ENCODE peak calls at places on chromosomes 12 and 14, in six cellular contexts. M, C, B, W, P and L are unnamed samples.
A peak's percentile ranks its signal among the peaks of the same experiment; 100 is the strongest.

GRCh38 chr14:87971010-87971409 is 22.0 kb downstream of the GALC start:
- ATAC-seq in M (no peak), C (no peak), B (no peak), W (peak; percentile 93), P (no peak), L (no peak)

GRCh38 chr14:39181693-39182047 is 6.6 kb downstream of the PNN start:
- ATAC-seq in M (no peak), C (no peak), B (no peak), W (no peak), P (no peak), L (no peak)

GRCh38 chr14:63555572-63555971 is 12.4 kb upstream of the PPP2R5E start:
- ATAC-seq in M (no peak), C (no peak), B (no peak), W (no peak), P (no peak), L (no peak)

GRCh38 chr14:94570002-94570400 is 8.8 kb downstream of the SERPINA4 start:
- ATAC-seq in M (peak; percentile 4), C (no peak), B (no peak), W (no peak), P (no peak), L (no peak)

GRCh38 chr14:21965042-21965441 is 291.4 kb upstream of the OR4E1 start:
- ATAC-seq in M (no peak), C (no peak), B (no peak), W (no peak), P (no peak), L (no peak)

GRCh38 chr12:117356048-117356447 is 5.4 kb downstream of the NOS1 start:
- ATAC-seq in M (no peak), C (peak; percentile 53), B (no peak), W (no peak), P (no peak), L (no peak)

GRCh38 chr14:63663428-63664142 is 21.9 kb upstream of the WDR89 start:
- ATAC-seq in M (peak; percentile 86), C (peak; percentile 81), B (peak; percentile 47), W (peak; percentile 35), P (peak; percentile 17), L (no peak)

GRCh38 chr12:132812631-132813305 is 15.9 kb downstream of the GOLGA3 start:
- ATAC-seq in M (no peak), C (no peak), B (no peak), W (no peak), P (peak; percentile 46), L (no peak)

GRCh38 chr14:61649283-61649682 is 46.0 kb upstream of the HIF1A start:
- ATAC-seq in M (no peak), C (no peak), B (no peak), W (no peak), P (no peak), L (no peak)

GRCh38 chr12:46356655-46357437 is 15.7 kb downstream of the SLC38A2 start:
- ATAC-seq in M (peak; percentile 42), C (peak; percentile 62), B (peak; percentile 18), W (peak; percentile 12), P (peak; percentile 47), L (peak; percentile 50)

GRCh38 chr14:103896578-103896977 is 31.7 kb upstream of the TDRD9 start:
- ATAC-seq in M (no peak), C (no peak), B (no peak), W (no peak), P (no peak), L (no peak)

GRCh38 chr12:124828264-124829007 is 35.2 kb downstream of the SCARB1 start:
- ATAC-seq in M (peak; percentile 82), C (peak; percentile 87), B (no peak), W (peak; percentile 22), P (peak; percentile 29), L (no peak)

GRCh38 chr12:108854453-108855283 is 2.7 kb downstream of the SSH1 start:
- ATAC-seq in M (no peak), C (peak; percentile 54), B (no peak), W (peak; percentile 51), P (peak; percentile 58), L (peak; percentile 66)

GRCh38 chr12:48602192-48602989 is 32.5 kb upstream of the LALBA start:
- ATAC-seq in M (no peak), C (no peak), B (no peak), W (no peak), P (no peak), L (no peak)

GRCh38 chr12:111887916-111888745 is 46.1 kb downstream of the MAPKAPK5 start:
- ATAC-seq in M (no peak), C (no peak), B (no peak), W (no peak), P (peak; percentile 70), L (no peak)

GRCh38 chr12:67592228-67593011 is 56.1 kb upstream of the DYRK2 start:
- ATAC-seq in M (no peak), C (no peak), B (no peak), W (peak; percentile 91), P (peak; percentile 68), L (no peak)

GRCh38 chr14:104642540-104642868 is 37.9 kb upstream of the TMEM179 start:
- ATAC-seq in M (no peak), C (no peak), B (no peak), W (no peak), P (no peak), L (no peak)

GRCh38 chr12:16531623-16532022 is 74.3 kb downstream of the LMO3 start:
- ATAC-seq in M (no peak), C (no peak), B (no peak), W (peak; percentile 41), P (no peak), L (no peak)

GRCh38 chr14:74946659-74947281 is 8.6 kb downstream of the PGF start:
- ATAC-seq in M (no peak), C (peak; percentile 10), B (no peak), W (no peak), P (peak; percentile 46), L (peak; percentile 10)
- TF ChIP-seq CTCF in M (no peak), C (no peak), B (no peak), W (no peak), P (peak; percentile 1), L (no peak)

DNA sequence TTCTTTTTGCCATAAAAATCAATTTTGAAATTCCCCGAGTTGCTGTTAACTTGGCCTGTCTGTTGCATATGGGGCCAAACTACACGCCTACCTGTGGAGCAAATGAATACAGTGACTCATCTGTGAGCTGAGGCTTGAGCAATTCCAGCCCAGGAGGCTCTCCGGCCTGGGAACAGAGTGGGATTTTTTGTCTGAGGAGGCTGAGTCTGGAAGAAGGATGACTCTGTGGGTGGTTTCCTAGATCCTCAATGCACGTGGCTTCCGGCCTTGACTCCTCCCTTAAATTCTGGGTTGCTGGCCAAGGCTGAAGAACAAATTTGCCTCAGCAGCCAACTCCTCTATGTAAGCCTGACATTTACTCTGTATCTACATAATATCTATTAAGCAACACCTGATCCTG is 124.1 kb downstream of the SSPN start:
- ATAC-seq in M (peak; percentile 21), C (no peak), B (no peak), W (no peak), P (peak; percentile 96), L (peak; percentile 89)
- TF ChIP-seq EP300 in M (no peak), C (no peak), B (no peak), W (no peak), P (no peak), L (no peak)

GRCh38 chr14:91243098-91243483 is 1.4 kb downstream of the GPR68 start:
- ATAC-seq in M (no peak), C (no peak), B (no peak), W (peak; percentile 28), P (no peak), L (no peak)

GRCh38 chr14:91245029-91245428 is 525 bp upstream of the GPR68 start:
- ATAC-seq in M (no peak), C (no peak), B (no peak), W (no peak), P (no peak), L (no peak)

GRCh38 chr14:91241848-91242247 is 2.7 kb downstream of the GPR68 start:
- ATAC-seq in M (no peak), C (no peak), B (no peak), W (peak; percentile 73), P (no peak), L (no peak)

GRCh38 chr14:91244501-91244901 is at the start of gene GPR68:
- ATAC-seq in M (peak; percentile 49), C (peak; percentile 33), B (no peak), W (peak; percentile 2), P (peak; percentile 59), L (peak; percentile 75)

GRCh38 chr14:91242635-91243034 is 1.9 kb downstream of the GPR68 start:
- ATAC-seq in M (no peak), C (no peak), B (no peak), W (peak; percentile 2), P (no peak), L (no peak)
- H3K27ac ChIP-seq in M (no peak overlapping the region), C (no peak overlapping the region), B (no peak overlapping the region), W (peak overlapping the region; percentile 86), P (peak overlapping the region; percentile 76), L (peak overlapping the region; percentile 34)

GRCh38 chr12:83434600-83434999 is 747.9 kb downstream of the TMTC2 start:
- ATAC-seq in M (no peak), C (no peak), B (no peak), W (no peak), P (no peak), L (no peak)
- TF ChIP-seq CTCF in M (no peak), C (no peak), B (no peak), W (no peak), P (no peak), L (no peak)

DNA sequence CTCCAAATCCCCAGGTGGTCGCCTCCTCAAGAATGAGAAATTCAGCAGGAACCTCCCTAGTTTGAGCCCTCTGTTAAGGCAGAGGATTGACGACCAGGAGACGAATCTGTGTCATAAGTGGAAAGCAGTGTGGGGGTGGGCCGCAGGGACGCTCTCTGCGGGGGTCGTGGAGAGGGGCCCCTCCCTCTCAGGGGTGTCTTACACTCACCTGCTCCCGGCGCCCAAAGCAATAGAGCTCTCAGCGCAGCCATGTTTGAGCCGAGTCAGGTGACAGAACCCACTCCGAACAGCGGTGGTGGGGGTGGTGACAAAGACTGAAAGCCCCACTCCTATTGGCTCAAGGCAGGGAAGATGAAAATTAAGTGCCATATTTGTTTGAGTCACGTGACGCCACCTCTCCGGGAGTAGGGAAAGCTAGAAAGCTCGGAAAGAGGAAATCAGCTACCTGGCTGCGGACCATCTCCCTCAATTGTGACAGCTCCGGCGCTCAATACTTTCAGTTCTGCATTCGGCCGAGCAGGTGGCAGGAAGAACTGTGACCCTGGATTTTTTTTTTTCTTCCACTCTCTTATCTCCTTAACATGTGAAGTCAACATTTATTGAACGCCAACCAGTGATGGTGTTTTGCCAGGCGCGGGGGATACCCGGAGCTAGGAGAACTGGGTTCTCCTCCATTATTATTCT is at the start of gene ZFYVE26:
- ATAC-seq in M (peak; percentile 96), C (peak; percentile 95), B (peak; percentile 97), W (peak; percentile 90), P (peak; percentile 94), L (peak; percentile 96)
- TF ChIP-seq EP300 in M (peak; percentile 22), C (no peak), B (no peak), W (peak; percentile 91), P (no peak), L (no peak)